ENCODE peak calls at places on chromosomes 2 and 18, in four cellular contexts. Z is MM.1S, W is lung, P is Panc1. I is an unnamed sample. For H3K4me1, the result is how much of the 10 kb centered on the place peaks cover.

GRCh38 chr18:46073474-46074331 is 1.6 kb upstream of the PSTPIP2 start:
- DNase-seq in Z (peak), W (no peak), P (peak), I (no peak)

GRCh38 chr2:236965841-236966096 is 119.9 kb upstream of the COPS8 start:
- DNase-seq in Z (no peak), W (no peak), P (no peak), I (no peak)

GRCh38 chr2:40332096-40332826 is 119.6 kb downstream of the SLC8A1 start:
- DNase-seq in Z (no peak), W (no peak), P (no peak), I (no peak)

GRCh38 chr2:121209014-121209610 is 75.9 kb downstream of the TFCP2L1 start:
- DNase-seq in Z (no peak), W (no peak), P (no peak), I (peak)

GRCh38 chr2:96960956-96961350 is 25.4 kb downstream of the FAM178B start:
- DNase-seq in Z (no peak), W (no peak), P (no peak), I (no peak)

GRCh38 chr2:157433335-157433890 is 10.5 kb downstream of the CYTIP start:
- DNase-seq in Z (no peak), W (no peak), P (no peak), I (no peak)

GRCh38 chr18:53753616-53754015 is 470.9 kb downstream of the MBD2 start:
- DNase-seq in Z (no peak), W (no peak), P (no peak), I (no peak)

GRCh38 chr2:2107140-2107539 is 223.9 kb downstream of the MYT1L start:
- DNase-seq in Z (no peak), W (no peak), P (no peak), I (no peak)

GRCh38 chr2:18262601-18263000 is 297.9 kb downstream of the RDH14 start:
- DNase-seq in Z (no peak), W (no peak), P (no peak), I (no peak)

GRCh38 chr18:74595425-74595824 is 2.2 kb upstream of the ZNF407 start:
- DNase-seq in Z (no peak), W (no peak), P (no peak), I (no peak)

GRCh38 chr2:227862741-227863588 is 8.5 kb upstream of the DAW1 start:
- DNase-seq in Z (no peak), W (no peak), P (peak), I (peak)

GRCh38 chr2:104518256-104518655 is 335.7 kb upstream of the POU3F3 start:
- DNase-seq in Z (no peak), W (no peak), P (no peak), I (no peak)

GRCh38 chr18:5197032-5197434 is at the start of gene AKAIN1:
- DNase-seq in Z (no peak), W (no peak), P (no peak), I (peak)

GRCh38 chr2:164257794-164258193 is 363.5 kb downstream of the GRB14 start:
- DNase-seq in Z (peak), W (no peak), P (no peak), I (no peak)

GRCh38 chr2:122261923-122262322 is 506.5 kb downstream of the TSN start:
- DNase-seq in Z (no peak), W (no peak), P (no peak), I (no peak)

GRCh38 chr18:70166668-70167067 is 38.8 kb downstream of the RTTN start:
- DNase-seq in Z (no peak), W (no peak), P (no peak), I (no peak)

GRCh38 chr18:10259934-10260333 is 194.5 kb upstream of the APCDD1 start:
- DNase-seq in Z (no peak), W (no peak), P (no peak), I (no peak)

GRCh38 chr18:29309352-29309751 is 1132.4 kb upstream of the CDH2 start:
- DNase-seq in Z (no peak), W (no peak), P (no peak), I (no peak)

GRCh38 chr2:101972621-101973434 is 18.9 kb upstream of the IL1R2 start:
- DNase-seq in Z (no peak), W (no peak), P (no peak), I (no peak)

GRCh38 chr2:171794918-171795317 is 99.1 kb downstream of the SLC25A12 start:
- DNase-seq in Z (no peak), W (no peak), P (no peak), I (no peak)

GRCh38 chr2:47152803-47153202 is 2.3 kb downstream of the STPG4 start:
- DNase-seq in Z (no peak), W (no peak), P (no peak), I (no peak)

GRCh38 chr2:235669269-235669831 is 175.5 kb downstream of the AGAP1 start:
- DNase-seq in Z (peak), W (peak), P (no peak), I (peak)
- H3K4me3 ChIP-seq in Z (no peak), W (peak), P (peak), I (peak)

GRCh38 chr18:57792741-57793629 is 10.1 kb downstream of the ATP8B1 start:
- DNase-seq in Z (no peak), W (no peak), P (no peak), I (no peak)
- H3K4me1 ChIP-seq in Z (under half), W (under half), P (half or more), I (under half)

GRCh38 chr2:72513011-72513410 is 312.8 kb downstream of the EXOC6B start:
- DNase-seq in Z (no peak), W (no peak), P (no peak), I (no peak)
- H3K27ac ChIP-seq in Z (no peak), W (no peak), P (no peak), I (no peak)

GRCh38 chr2:207617011-207617671 is 8.1 kb downstream of the METTL21A start:
- DNase-seq in Z (no peak), W (no peak), P (peak), I (no peak)
- H3K4me3 ChIP-seq in Z (no peak), W (no peak), P (no peak), I (no peak)

DNA sequence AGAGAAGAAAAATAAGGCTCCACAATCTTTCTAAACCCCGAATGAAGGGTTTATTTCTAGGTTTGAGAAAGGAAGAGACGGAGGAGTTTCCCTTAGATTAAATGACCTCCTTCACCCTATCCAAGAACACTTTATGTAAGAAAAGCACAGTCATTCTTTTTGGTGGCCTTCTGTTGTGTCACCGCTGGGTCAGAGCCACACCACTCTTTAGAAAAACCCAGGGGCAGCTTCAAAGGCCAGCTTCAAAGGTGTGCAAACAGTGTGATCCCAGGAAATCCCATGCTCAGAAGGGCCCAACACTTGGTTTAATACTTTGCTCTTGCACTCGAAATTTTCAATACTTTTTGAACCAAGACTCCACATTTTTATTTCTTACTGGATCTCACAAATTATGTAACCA is 7.1 kb downstream of the ST8SIA3 start:
- DNase-seq in Z (no peak), W (peak), P (no peak), I (no peak)
- H3K4me1 ChIP-seq in Z (under half), W (under half), P (under half), I (under half)

GRCh38 chr2:229080172-229080571 is 190.9 kb downstream of the PID1 start:
- DNase-seq in Z (no peak), W (no peak), P (no peak), I (no peak)
- H3K27ac ChIP-seq in Z (no peak), W (no peak), P (no peak), I (no peak)

GRCh38 chr2:199631129-199631528 is 173.4 kb upstream of the SATB2 start:
- DNase-seq in Z (no peak), W (no peak), P (no peak), I (no peak)
- H3K4me3 ChIP-seq in Z (no peak), W (no peak), P (no peak), I (no peak)

DNA sequence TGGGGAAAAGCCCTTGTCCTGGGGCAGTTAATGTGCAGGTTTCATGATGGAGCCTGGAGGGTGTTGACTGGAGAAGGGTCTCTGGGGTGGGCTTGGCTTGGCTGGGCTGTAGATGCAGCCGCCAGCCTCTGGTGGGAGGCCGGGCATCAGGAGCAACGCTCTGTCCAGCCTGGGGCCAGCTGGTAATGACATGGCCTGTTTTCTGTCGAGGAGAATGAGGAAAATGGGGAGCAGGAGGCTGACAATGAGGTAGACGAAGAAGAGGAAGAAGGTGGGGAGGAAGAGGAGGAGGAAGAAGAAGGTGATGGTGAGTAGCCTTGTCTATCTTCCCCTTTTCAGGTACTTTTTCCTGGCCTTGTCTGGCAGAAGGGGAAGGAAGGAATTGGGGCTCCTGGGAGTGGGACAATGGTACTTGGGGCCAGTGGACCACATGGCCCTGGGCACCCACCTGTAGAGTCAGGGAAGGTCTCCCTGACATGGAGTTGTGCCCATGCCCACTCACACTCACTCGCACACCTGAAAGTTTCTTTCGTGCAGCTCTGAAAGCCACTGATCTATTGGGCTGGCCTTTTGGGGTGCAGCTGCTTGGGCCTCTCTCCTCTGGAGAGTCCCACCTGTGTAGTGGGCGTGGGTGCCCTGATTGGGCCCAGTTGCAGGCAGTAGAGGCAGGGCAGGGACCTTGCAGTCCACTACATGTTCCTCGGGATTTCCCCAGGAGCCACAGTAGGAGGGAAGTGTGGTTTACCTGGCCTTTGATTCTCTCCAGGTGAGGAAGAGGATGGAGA is 3.5 kb downstream of the PTMA start:
- DNase-seq in Z (no peak), W (no peak), P (no peak), I (peak)
- H3K4me1 ChIP-seq in Z (under half), W (under half), P (under half), I (under half)

DNA sequence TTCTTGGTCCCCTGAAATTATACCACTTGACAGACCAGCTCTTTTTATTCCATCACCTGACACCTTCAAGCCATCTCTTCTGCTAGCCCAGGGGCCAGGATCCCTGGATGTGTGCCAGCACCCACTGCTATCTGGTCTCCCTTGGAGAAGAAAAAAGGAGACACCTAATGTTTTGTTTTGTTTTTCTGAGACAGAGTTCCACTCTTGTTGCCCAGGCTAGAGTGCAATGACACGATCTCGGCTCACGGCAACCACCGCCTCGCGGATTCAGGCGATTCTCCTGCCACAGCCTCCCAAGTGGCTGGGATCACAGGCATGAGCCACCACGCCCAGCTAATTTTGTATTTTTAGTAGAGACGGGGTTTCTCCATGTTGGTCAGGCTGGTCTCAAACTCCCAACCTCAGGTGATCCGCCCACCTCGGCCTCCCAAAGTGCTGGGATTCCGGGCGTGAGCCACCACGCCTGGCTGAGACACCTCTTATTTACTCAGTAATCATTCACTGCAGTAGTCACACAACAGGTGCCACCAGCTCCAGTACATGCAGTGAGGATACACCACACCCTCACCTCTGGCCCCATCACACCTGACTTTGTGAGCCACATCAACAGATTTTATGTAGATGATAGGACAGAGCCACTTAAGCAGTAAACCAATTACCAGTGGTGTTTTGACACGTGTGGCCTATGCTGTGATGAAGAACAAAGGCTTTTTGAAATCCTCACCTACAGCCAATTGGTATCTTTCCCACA is 42.8 kb upstream of the PCBP1 start:
- DNase-seq in Z (no peak), W (no peak), P (no peak), I (no peak)
- H3K27ac ChIP-seq in Z (no peak), W (no peak), P (no peak), I (peak)

GRCh38 chr2:110673201-110673600 is 4.7 kb downstream of the BUB1 start:
- DNase-seq in Z (no peak), W (no peak), P (no peak), I (no peak)

GRCh38 chr2:110677080-110677479 is 783 bp downstream of the BUB1 start:
- DNase-seq in Z (peak), W (no peak), P (no peak), I (no peak)

GRCh38 chr2:110677530-110678456 is at the start of gene BUB1:
- DNase-seq in Z (peak), W (peak), P (peak), I (peak)

GRCh38 chr2:110675679-110676078 is 2.2 kb downstream of the BUB1 start:
- DNase-seq in Z (no peak), W (no peak), P (no peak), I (no peak)

GRCh38 chr2:110674620-110675555 is 3.0 kb downstream of the BUB1 start:
- DNase-seq in Z (peak), W (no peak), P (peak), I (no peak)
- H3K4me3 ChIP-seq in Z (peak), W (no peak), P (peak), I (no peak)

I was measured in kidney.